ENCODE peak calls at places on chromosomes 7 and 10, in ten cellular contexts. F, X, Z, H, Y, J, T, N, P and O are unnamed samples.

GRCh38 chr10:109939253-109939961 is 16.1 kb upstream of the XPNPEP1 start:
- DNase-seq in Z (no peak), J (no peak), N (no peak), P (no peak), T (no peak), X (no peak), H (peak; percentile 11), F (no peak), Y (no peak), O (no peak)

GRCh38 chr7:23604296-23604640 is 7.1 kb downstream of the CCDC126 start:
- DNase-seq in H (peak; percentile 9), P (no peak), J (no peak), Y (no peak), F (no peak), N (no peak), X (no peak), Z (no peak), T (no peak), O (no peak)

GRCh38 chr10:107686095-107686494 is 521.6 kb upstream of the SORCS1 start:
- DNase-seq in X (peak; percentile 5), Y (no peak), F (peak; percentile 16), T (no peak), H (no peak), Z (no peak), J (no peak), N (no peak), P (peak; percentile 22), O (no peak)

GRCh38 chr10:10599994-10600393 is 417.7 kb upstream of the CELF2 start:
- DNase-seq in F (no peak), X (no peak), J (no peak), H (peak; percentile 29), Z (no peak), Y (no peak), N (no peak), T (no peak), P (no peak), O (no peak)

GRCh38 chr10:131693766-131694165 is 207.0 kb upstream of the PPP2R2D start:
- DNase-seq in J (no peak), F (no peak), Z (no peak), H (no peak), N (no peak), X (no peak), Y (no peak), T (no peak), P (no peak), O (no peak)

GRCh38 chr7:36155811-36156361 is 2.8 kb downstream of the EEPD1 start:
- DNase-seq in P (peak; percentile 83), Z (peak; percentile 73), N (peak; percentile 68), F (peak; percentile 56), Y (no peak), T (peak; percentile 32), X (peak; percentile 79), H (peak; percentile 55), J (peak; percentile 43), O (peak; percentile 54)

GRCh38 chr7:111108526-111108925 is 17.6 kb downstream of the LRRN3 start:
- DNase-seq in X (no peak), Z (no peak), T (no peak), N (no peak), H (peak; percentile 71), J (no peak), Y (no peak), P (no peak), F (no peak), O (no peak)

GRCh38 chr7:96093435-96093834 is 228.5 kb downstream of the SLC25A13 start:
- DNase-seq in Z (no peak), H (peak; percentile 93), Y (peak; percentile 18), J (no peak), P (no peak), T (no peak), X (no peak), F (no peak), N (no peak), O (no peak)

DNA sequence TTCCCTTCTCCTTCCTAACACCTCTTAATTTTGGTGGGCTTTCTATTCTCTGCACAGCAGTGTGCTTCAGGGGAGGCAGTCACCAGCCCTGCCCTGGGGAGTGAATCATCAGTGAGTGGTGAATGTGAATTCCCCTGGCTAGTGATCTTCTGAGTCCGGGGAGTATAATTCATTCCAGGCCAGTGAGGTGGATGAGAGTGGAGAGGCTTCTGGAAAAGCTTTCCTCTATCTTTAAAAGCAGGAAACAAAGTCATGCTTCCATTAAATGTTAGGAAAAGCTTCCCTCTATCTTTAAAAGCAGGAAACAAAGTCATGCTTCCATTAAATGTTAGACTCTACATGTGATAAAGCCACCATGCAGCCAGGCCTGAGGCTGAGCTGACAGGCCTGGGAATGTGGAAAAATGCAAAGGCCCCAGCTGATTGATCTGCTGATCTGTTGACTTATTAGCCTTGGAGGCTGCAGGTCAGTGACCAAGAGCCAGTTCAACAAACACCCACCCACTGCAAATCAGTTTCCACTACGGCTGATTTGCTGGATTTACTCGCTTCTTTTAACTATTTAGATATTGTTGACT is 25.4 kb upstream of the ITGB1 start:
- DNase-seq in P (no peak), Z (no peak), T (no peak), J (no peak), H (peak; percentile 96), X (no peak), N (peak; percentile 28), Y (peak; percentile 88), F (no peak), O (peak; percentile 36)
- H3K4me1 ChIP-seq in P (peaks cover 25% of the 10 kb centered on the region), Z (peaks cover 37% of the 10 kb centered on the region), T (no peaks in the 10 kb centered on the region), J (no peaks in the 10 kb centered on the region), H (peaks cover 77% of the 10 kb centered on the region), X (peaks cover 10% of the 10 kb centered on the region), N (peaks cover 24% of the 10 kb centered on the region), Y (peaks cover 80% of the 10 kb centered on the region), F (peaks cover 8% of the 10 kb centered on the region), O (peaks cover 3% of the 10 kb centered on the region)

DNA sequence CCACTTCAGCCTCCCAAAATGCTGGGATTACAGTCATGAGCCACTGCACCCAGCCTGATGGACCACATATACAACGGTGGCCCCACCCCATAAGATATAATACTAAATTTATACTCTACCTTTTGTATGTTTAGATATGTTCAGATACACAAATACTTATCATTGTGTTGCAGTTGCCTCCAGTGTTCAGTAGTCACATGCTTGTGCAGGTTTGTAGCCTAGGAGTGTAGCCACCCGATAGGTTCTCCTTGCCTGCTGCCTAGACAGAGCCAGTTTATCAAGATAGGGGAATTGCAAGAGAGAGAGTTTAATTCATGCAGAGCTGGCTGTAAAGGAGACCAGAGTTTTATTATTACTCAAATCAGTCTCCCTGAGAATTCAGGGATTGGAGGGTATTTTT is 9.6 kb downstream of the CCL24 start:
- DNase-seq in Y (no peak), X (no peak), J (no peak), Z (no peak), H (no peak), N (no peak), F (no peak), T (no peak), P (no peak), O (no peak)
- H3K4me1 ChIP-seq in Y (no peaks in the 10 kb centered on the region), X (no peaks in the 10 kb centered on the region), J (no peaks in the 10 kb centered on the region), Z (peaks cover 3% of the 10 kb centered on the region), H (no peaks in the 10 kb centered on the region), N (no peaks in the 10 kb centered on the region), F (no peaks in the 10 kb centered on the region), T (no peaks in the 10 kb centered on the region), P (no peaks in the 10 kb centered on the region), O (no peaks in the 10 kb centered on the region)

GRCh38 chr10:21724695-21725371 is 190.8 kb downstream of the MLLT10 start:
- DNase-seq in P (peak; percentile 98), T (peak; percentile 60), J (peak; percentile 92), X (peak; percentile 97), N (peak; percentile 90), Y (peak; percentile 94), H (peak; percentile 99), Z (peak; percentile 90), F (peak; percentile 80), O (peak; percentile 98)

GRCh38 chr10:21726601-21727295 is 192.7 kb downstream of the MLLT10 start:
- DNase-seq in Y (peak; percentile 25), X (no peak), J (no peak), Z (no peak), H (no peak), P (no peak), N (no peak), F (no peak), T (peak; percentile 37), O (no peak)

GRCh38 chr10:21721000-21721670 is 187.1 kb downstream of the MLLT10 start:
- DNase-seq in N (no peak), X (no peak), T (no peak), Z (no peak), H (peak; percentile 43), F (no peak), J (no peak), P (no peak), Y (no peak), O (no peak)

GRCh38 chr10:21722209-21722608 is 188.2 kb downstream of the MLLT10 start:
- DNase-seq in F (no peak), J (no peak), X (no peak), N (no peak), T (no peak), Z (no peak), Y (no peak), P (no peak), H (no peak), O (no peak)

DNA sequence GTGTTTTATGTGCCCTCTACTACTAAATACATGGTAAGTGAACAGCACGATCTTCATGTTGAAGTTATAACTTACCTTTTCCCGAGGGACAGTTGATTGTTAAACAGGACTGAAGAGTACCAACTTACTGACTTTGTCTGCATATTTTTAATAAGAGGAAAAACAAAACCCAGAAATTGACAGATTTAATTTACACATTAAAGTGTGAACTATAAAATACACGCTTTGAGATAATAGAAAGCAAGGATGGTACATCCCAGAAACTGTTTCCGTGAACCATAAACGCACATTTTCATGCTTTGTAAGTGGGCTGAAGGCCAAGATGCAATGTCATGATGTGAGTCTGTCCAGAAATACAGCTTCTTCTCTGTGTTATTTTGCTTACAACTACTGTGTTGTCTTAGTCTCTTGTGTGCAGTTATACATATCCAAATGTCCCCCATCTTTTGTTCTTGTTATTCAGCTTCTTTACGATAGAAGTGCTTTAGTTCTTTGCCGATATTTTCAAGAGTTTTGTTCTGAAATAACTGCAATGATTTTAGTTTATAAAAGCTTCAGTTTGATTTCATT is 190.1 kb downstream of the MLLT10 start:
- DNase-seq in Z (no peak), F (no peak), Y (peak; percentile 29), H (peak; percentile 24), J (no peak), P (no peak), T (no peak), X (no peak), N (no peak), O (no peak)
- H3K4me1 ChIP-seq in Z (peaks cover 27% of the 10 kb centered on the region), F (peaks cover 12% of the 10 kb centered on the region), Y (peaks cover 79% of the 10 kb centered on the region), H (peaks cover 39% of the 10 kb centered on the region), J (no peaks in the 10 kb centered on the region), P (peaks cover 32% of the 10 kb centered on the region), T (peaks cover 38% of the 10 kb centered on the region), X (peaks cover 14% of the 10 kb centered on the region), N (peaks cover 18% of the 10 kb centered on the region), O (peaks cover 4% of the 10 kb centered on the region)

GRCh38 chr7:87499494-87499893 is 24.0 kb upstream of the ABCB4 start:
- DNase-seq in F (no peak), X (no peak), N (no peak), Y (no peak), Z (no peak), H (no peak), T (no peak), J (no peak), P (peak; percentile 45), O (no peak)

GRCh38 chr7:87494454-87494853 is 19.0 kb upstream of the ABCB4 start:
- DNase-seq in P (no peak), J (no peak), F (no peak), N (no peak), H (no peak), Z (no peak), T (no peak), X (no peak), Y (no peak), O (no peak)

GRCh38 chr7:87495366-87495765 is 19.9 kb upstream of the ABCB4 start:
- DNase-seq in P (no peak), T (no peak), J (no peak), H (no peak), F (no peak), X (no peak), Z (no peak), Y (no peak), N (no peak), O (no peak)

GRCh38 chr7:87498893-87499292 is 23.4 kb upstream of the ABCB4 start:
- DNase-seq in Z (no peak), H (no peak), T (no peak), J (no peak), N (no peak), F (no peak), X (no peak), Y (no peak), P (no peak), O (no peak)

DNA sequence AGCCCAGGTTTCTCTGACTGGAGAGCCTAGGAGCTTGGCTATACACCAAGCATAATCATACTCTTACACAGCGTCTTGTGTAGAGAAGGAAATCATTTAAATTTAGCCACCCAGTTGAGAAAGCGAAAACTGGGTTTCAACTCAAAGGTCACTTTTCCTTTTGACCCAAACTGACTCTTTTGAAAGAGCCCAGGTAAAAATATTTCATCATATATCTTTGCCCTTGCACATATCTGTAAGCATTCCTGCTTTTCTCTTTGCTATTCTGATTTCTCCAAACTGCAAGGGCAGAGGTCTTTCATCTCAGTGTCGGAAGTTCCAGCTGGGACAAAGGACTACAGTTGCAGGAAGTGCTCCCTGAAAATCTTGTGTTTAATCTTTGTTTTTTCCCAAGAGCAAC is 22.0 kb upstream of the ABCB4 start:
- DNase-seq in N (no peak), Z (no peak), T (no peak), F (no peak), X (no peak), J (no peak), P (no peak), H (no peak), Y (no peak), O (no peak)
- H3K4me1 ChIP-seq in N (no peaks in the 10 kb centered on the region), Z (no peaks in the 10 kb centered on the region), T (no peaks in the 10 kb centered on the region), F (no peaks in the 10 kb centered on the region), X (no peaks in the 10 kb centered on the region), J (no peaks in the 10 kb centered on the region), P (no peaks in the 10 kb centered on the region), H (no peaks in the 10 kb centered on the region), Y (no peaks in the 10 kb centered on the region), O (no peaks in the 10 kb centered on the region)